ENCODE peak calls at places on chromosome 11, in nine cellular contexts. L is ovary, K is tibial nerve, A is stomach, F is K562, D is A549, N is H1, O is HepG2, V is sigmoid colon. M is an unnamed sample.

GRCh38 chr11:59173080-59173963 is 1.4 kb downstream of the DTX4 start:
- DNase-seq in L (peak; percentile 57), A (peak; percentile 35), K (no peak), D (no peak), V (no peak), F (no peak), N (peak; percentile 69), O (peak; percentile 13), M (peak; percentile 41)

GRCh38 chr11:44301856-44302231 is 8.1 kb downstream of the ALX4 start:
- DNase-seq in A (no peak), V (peak; percentile 44), F (peak; percentile 39), L (no peak), D (peak; percentile 87), N (no peak), K (no peak), O (no peak), M (no peak)

GRCh38 chr11:115334932-115335788 is 169.1 kb downstream of the CADM1 start:
- DNase-seq in D (peak; percentile 6), A (no peak), N (no peak), L (no peak), V (no peak), K (no peak), O (peak; percentile 19), F (peak; percentile 20), M (no peak)

GRCh38 chr11:15145151-15145550 is 30.4 kb downstream of the INSC start:
- DNase-seq in A (no peak), L (no peak), V (no peak), D (no peak), N (no peak), O (no peak), K (no peak), F (no peak), M (no peak)

GRCh38 chr11:78039919-78040671 is 17.0 kb upstream of the KCTD14 start:
- DNase-seq in O (peak; percentile 67), N (no peak), L (peak; percentile 65), F (peak; percentile 82), A (peak; percentile 72), K (peak; percentile 47), V (peak; percentile 81), D (peak; percentile 64), M (peak; percentile 79)

GRCh38 chr11:43580735-43581369 is 99.7 kb upstream of the HSD17B12 start:
- DNase-seq in A (no peak), D (no peak), L (no peak), K (no peak), V (no peak), N (peak; percentile 76), F (peak; percentile 54), O (no peak), M (no peak)

GRCh38 chr11:120115272-120116000 is 22.5 kb downstream of the TRIM29 start:
- DNase-seq in K (no peak), F (peak; percentile 39), D (no peak), N (peak; percentile 58), O (no peak), V (no peak), L (no peak), A (no peak), M (no peak)

GRCh38 chr11:24391165-24391564 is 105.7 kb upstream of the LUZP2 start:
- DNase-seq in O (no peak), N (no peak), A (no peak), F (no peak), K (no peak), D (no peak), L (no peak), V (no peak), M (no peak)

GRCh38 chr11:6655790-6656580 is at the start of gene DCHS1:
- DNase-seq in D (no peak), A (no peak), V (peak; percentile 75), O (no peak), F (no peak), K (no peak), N (peak; percentile 67), L (peak; percentile 65), M (peak; percentile 26)

GRCh38 chr11:39247570-39248137 is 2211.8 kb downstream of the LRRC4C start:
- DNase-seq in F (no peak), D (no peak), K (no peak), A (no peak), L (no peak), O (no peak), N (no peak), V (no peak), M (no peak)

GRCh38 chr11:110295487-110296225 is 758 bp downstream of the RDX start:
- DNase-seq in F (peak; percentile 69), N (peak; percentile 64), D (no peak), A (peak; percentile 61), O (no peak), L (peak; percentile 59), V (peak; percentile 75), K (peak; percentile 51), M (peak; percentile 58)

GRCh38 chr11:115194798-115195101 is 309.5 kb downstream of the CADM1 start:
- DNase-seq in A (no peak), F (no peak), D (no peak), N (no peak), K (no peak), V (no peak), O (no peak), L (no peak), M (no peak)

GRCh38 chr11:134638796-134639540 is 226.9 kb upstream of the B3GAT1 start:
- DNase-seq in V (no peak), F (no peak), A (no peak), K (no peak), N (no peak), L (no peak), D (no peak), O (no peak), M (no peak)

GRCh38 chr11:65968600-65969482 is 7.3 kb downstream of the SART1 start:
- DNase-seq in O (no peak), K (no peak), A (no peak), V (no peak), N (no peak), L (no peak), D (no peak), F (no peak), M (no peak)

GRCh38 chr11:83865636-83866461 is 579.7 kb upstream of the CCDC90B start:
- DNase-seq in V (no peak), K (no peak), L (no peak), N (no peak), A (no peak), O (no peak), F (no peak), D (no peak), M (no peak)

GRCh38 chr11:62394825-62395538 is 23.9 kb upstream of the SCGB1A1 start:
- DNase-seq in D (peak; percentile 93), O (peak; percentile 71), N (peak; percentile 82), K (peak; percentile 89), A (peak; percentile 57), L (peak; percentile 83), F (peak; percentile 76), V (peak; percentile 94), M (peak; percentile 70)

GRCh38 chr11:96307748-96308133 is 35.3 kb downstream of the MAML2 start:
- DNase-seq in A (no peak), N (no peak), K (no peak), D (peak; percentile 38), V (no peak), F (no peak), L (no peak), O (no peak), M (no peak)

GRCh38 chr11:111064118-111064517 is 181.4 kb upstream of the POU2AF2 start:
- DNase-seq in K (no peak), N (no peak), O (no peak), A (no peak), D (no peak), F (no peak), V (no peak), L (no peak), M (no peak)

DNA sequence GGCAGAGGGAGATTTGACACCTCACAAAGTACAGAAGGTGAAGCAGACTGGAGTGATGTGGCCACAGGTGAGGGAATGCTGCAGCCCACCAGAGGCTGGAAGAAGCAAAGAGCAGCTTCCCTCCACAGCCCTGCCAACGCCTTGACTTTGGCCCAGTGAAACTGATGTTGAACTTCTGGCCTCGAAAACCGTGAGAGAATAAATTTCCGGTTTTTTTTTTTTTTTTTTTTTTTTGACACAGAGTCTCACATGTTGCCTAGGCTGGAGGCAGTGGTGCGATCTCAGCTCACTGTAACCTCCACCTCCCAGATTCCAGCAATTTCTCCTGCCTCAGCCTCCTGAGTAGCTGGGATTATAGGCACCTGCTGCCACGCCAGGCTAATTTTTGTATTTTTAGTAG is 8.7 kb downstream of the KMT5B start:
- DNase-seq in O (no peak), F (no peak), D (no peak), A (no peak), N (no peak), V (no peak), K (no peak), L (no peak), M (no peak)
- TF ChIP-seq POLR2A in O (no peak), F (no peak), D (no peak), A (no peak), N (no peak), V (no peak), K (no peak), L (no peak), M (no peak)

GRCh38 chr11:8234910-8235309 is 28.8 kb downstream of the LMO1 start:
- DNase-seq in L (no peak), F (no peak), V (no peak), K (no peak), N (no peak), D (no peak), O (no peak), A (no peak), M (no peak)

GRCh38 chr11:8234425-8234821 is 29.3 kb downstream of the LMO1 start:
- DNase-seq in A (no peak), V (no peak), D (peak; percentile 86), N (no peak), K (no peak), L (no peak), F (no peak), O (no peak), M (no peak)

GRCh38 chr11:8232414-8232813 is 31.3 kb downstream of the LMO1 start:
- DNase-seq in O (no peak), D (no peak), L (no peak), V (no peak), F (no peak), N (no peak), A (no peak), K (no peak), M (no peak)

GRCh38 chr11:8232849-8233606 is 30.6 kb downstream of the LMO1 start:
- DNase-seq in F (no peak), V (no peak), D (no peak), O (no peak), N (no peak), A (no peak), K (no peak), L (no peak), M (no peak)

GRCh38 chr11:8233691-8234424 is 29.8 kb downstream of the LMO1 start:
- DNase-seq in L (no peak), F (no peak), A (no peak), K (no peak), D (peak; percentile 78), O (no peak), V (no peak), N (no peak), M (no peak)
- TF ChIP-seq EP300 in L (no peak), F (no peak), A (no peak), K (no peak), D (no peak), O (no peak), V (no peak), N (no peak), M (no peak)

GRCh38 chr11:128417607-128418324 is 169.6 kb downstream of the ETS1 start:
- DNase-seq in A (no peak), K (no peak), V (no peak), L (peak; percentile 41), N (no peak), F (no peak), D (no peak), O (no peak), M (no peak)
- H3K4me1 ChIP-seq in A (no peaks in the 10 kb centered on the region), K (peaks cover 11% of the 10 kb centered on the region), V (peaks cover 33% of the 10 kb centered on the region), L (peaks cover 2% of the 10 kb centered on the region), N (no peaks in the 10 kb centered on the region), F (no peaks in the 10 kb centered on the region), D (peaks cover 12% of the 10 kb centered on the region), O (peaks cover 4% of the 10 kb centered on the region), M (peaks cover 42% of the 10 kb centered on the region)

GRCh38 chr11:70543611-70544010 is 145.3 kb downstream of the CTTN start:
- DNase-seq in D (no peak), L (no peak), A (no peak), O (no peak), N (no peak), V (no peak), F (no peak), K (no peak), M (no peak)
- TF ChIP-seq POLR2A in D (no peak), L (no peak), A (no peak), O (no peak), N (no peak), V (no peak), F (no peak), K (no peak), M (no peak)